ENCODE peak calls at places on chromosome 12, in five cellular contexts. L is right cardiac atrium, G is COR-L47, R is frontal cortex, U is HEK293T. W is an unnamed sample.

GRCh38 chr12:51834411-51834810 is 14.1 kb downstream of the FIGNL2 start:
- DNase-seq in L (no peak), U (no peak), R (no peak), G (no peak), W (no peak)

GRCh38 chr12:120314220-120314619 is 12.1 kb downstream of the SIRT4 start:
- DNase-seq in R (no peak), U (peak), L (no peak), G (no peak), W (no peak)

GRCh38 chr12:33794954-33795353 is 227.3 kb upstream of the ALG10 start:
- DNase-seq in G (no peak), L (no peak), R (no peak), U (no peak), W (no peak)

GRCh38 chr12:34398706-34399630 is 376.7 kb downstream of the ALG10 start:
- DNase-seq in U (no peak), G (no peak), R (peak), L (peak), W (peak)

GRCh38 chr12:96510306-96510764 is 21.0 kb downstream of the CFAP54 start:
- DNase-seq in U (no peak), L (no peak), G (no peak), R (no peak), W (no peak)

GRCh38 chr12:124995200-124995961 is 1.9 kb downstream of the BRI3BP start:
- DNase-seq in R (no peak), L (no peak), G (no peak), U (no peak), W (no peak)

GRCh38 chr12:13173537-13173936 is 23.0 kb upstream of the EMP1 start:
- DNase-seq in U (no peak), G (no peak), L (peak), R (peak), W (peak)

GRCh38 chr12:40232602-40233001 is 7.8 kb downstream of the LRRK2 start:
- DNase-seq in L (no peak), U (no peak), R (no peak), G (no peak), W (no peak)

GRCh38 chr12:4401108-4401507 is 21.6 kb upstream of the FGF23 start:
- DNase-seq in L (no peak), G (no peak), R (no peak), U (no peak), W (no peak)

GRCh38 chr12:49942921-49943662 is 7.4 kb upstream of the AQP2 start:
- DNase-seq in R (no peak), U (no peak), L (no peak), G (no peak), W (no peak)

GRCh38 chr12:111503116-111503515 is 96.0 kb downstream of the ATXN2 start:
- DNase-seq in L (no peak), R (peak), U (no peak), G (no peak), W (no peak)

GRCh38 chr12:39032034-39032433 is 126.6 kb upstream of the CPNE8 start:
- DNase-seq in U (no peak), L (no peak), G (no peak), R (no peak), W (no peak)

GRCh38 chr12:116054280-116054679 is 223.2 kb downstream of the MED13L start:
- DNase-seq in G (no peak), L (no peak), U (no peak), R (no peak), W (no peak)

GRCh38 chr12:53476769-53477209 is 22.5 kb downstream of the MAP3K12 start:
- DNase-seq in L (no peak), U (peak), R (no peak), G (no peak), W (no peak)

GRCh38 chr12:122182887-122183587 is at the start of gene LRRC43:
- DNase-seq in R (peak), U (no peak), G (no peak), L (peak), W (no peak)

GRCh38 chr12:20421338-20421890 is 53.1 kb downstream of the PDE3A start:
- DNase-seq in R (no peak), U (no peak), L (no peak), G (no peak), W (no peak)

GRCh38 chr12:1184402-1184801 is 193.4 kb downstream of the ERC1 start:
- DNase-seq in U (no peak), R (no peak), L (no peak), G (no peak), W (no peak)

GRCh38 chr12:76720068-76720467 is 43.8 kb upstream of the ZDHHC17 start:
- DNase-seq in U (no peak), L (no peak), R (no peak), G (no peak), W (no peak)

GRCh38 chr12:87274594-87275245 is 754.5 kb downstream of the C12orf50 start:
- DNase-seq in G (no peak), R (no peak), U (peak), L (no peak), W (no peak)

W was measured in heart left ventricle.